ENCODE peak calls at places on chromosomes 13 and 19, in six cellular contexts. One of them, this sample, is unnamed.

GRCh38 chr13:61592489-61592888 is 176.8 kb upstream of the PCDH20 start:
- DNase-seq in effector memory CD4-positive, alpha-beta T cell: no peak
- DNase-seq in colonic mucosa: no peak
- DNase-seq in choroid plexus epithelial cell: no peak
- DNase-seq in OCI-LY7: no peak
- DNase-seq in ascending aorta: no peak
- DNase-seq in this sample: no peak

GRCh38 chr19:35752746-35753350 is 4.0 kb downstream of the HSPB6 start:
- DNase-seq in effector memory CD4-positive, alpha-beta T cell: no peak
- DNase-seq in colonic mucosa: no peak
- DNase-seq in choroid plexus epithelial cell: no peak
- DNase-seq in OCI-LY7: no peak
- DNase-seq in ascending aorta: no peak
- DNase-seq in this sample: no peak

GRCh38 chr13:37369618-37370017 is 228.9 kb downstream of the POSTN start:
- DNase-seq in effector memory CD4-positive, alpha-beta T cell: no peak
- DNase-seq in colonic mucosa: no peak
- DNase-seq in choroid plexus epithelial cell: peak
- DNase-seq in OCI-LY7: no peak
- DNase-seq in ascending aorta: no peak
- DNase-seq in this sample: no peak

GRCh38 chr13:51002736-51003135 is 93.1 kb downstream of the RNASEH2B start:
- DNase-seq in effector memory CD4-positive, alpha-beta T cell: no peak
- DNase-seq in colonic mucosa: no peak
- DNase-seq in choroid plexus epithelial cell: no peak
- DNase-seq in OCI-LY7: no peak
- DNase-seq in ascending aorta: no peak
- DNase-seq in this sample: no peak

GRCh38 chr19:30096596-30097370 is 154.7 kb downstream of the URI1 start:
- DNase-seq in effector memory CD4-positive, alpha-beta T cell: no peak
- DNase-seq in colonic mucosa: no peak
- DNase-seq in choroid plexus epithelial cell: no peak
- DNase-seq in OCI-LY7: no peak
- DNase-seq in ascending aorta: no peak
- DNase-seq in this sample: no peak

GRCh38 chr19:5932146-5932545 is 18.1 kb downstream of the CAPS start:
- DNase-seq in effector memory CD4-positive, alpha-beta T cell: no peak
- DNase-seq in colonic mucosa: no peak
- DNase-seq in choroid plexus epithelial cell: no peak
- DNase-seq in OCI-LY7: no peak
- DNase-seq in ascending aorta: no peak
- DNase-seq in this sample: no peak

GRCh38 chr19:6521718-6522646 is 8.8 kb upstream of the TNFSF9 start:
- DNase-seq in effector memory CD4-positive, alpha-beta T cell: peak
- DNase-seq in colonic mucosa: no peak
- DNase-seq in choroid plexus epithelial cell: no peak
- DNase-seq in OCI-LY7: peak
- DNase-seq in ascending aorta: no peak
- DNase-seq in this sample: no peak

GRCh38 chr13:109383683-109384082 is 402.7 kb downstream of the IRS2 start:
- DNase-seq in effector memory CD4-positive, alpha-beta T cell: no peak
- DNase-seq in colonic mucosa: no peak
- DNase-seq in choroid plexus epithelial cell: peak
- DNase-seq in OCI-LY7: no peak
- DNase-seq in ascending aorta: no peak
- DNase-seq in this sample: no peak

GRCh38 chr13:24923305-24923640 is 159.3 kb downstream of the RNF17 start:
- DNase-seq in effector memory CD4-positive, alpha-beta T cell: no peak
- DNase-seq in colonic mucosa: no peak
- DNase-seq in choroid plexus epithelial cell: peak
- DNase-seq in OCI-LY7: peak
- DNase-seq in ascending aorta: no peak
- DNase-seq in this sample: no peak

GRCh38 chr19:3463039-3463958 is 17.0 kb downstream of the SMIM24 start:
- DNase-seq in effector memory CD4-positive, alpha-beta T cell: no peak
- DNase-seq in colonic mucosa: no peak
- DNase-seq in choroid plexus epithelial cell: no peak
- DNase-seq in OCI-LY7: no peak
- DNase-seq in ascending aorta: no peak
- DNase-seq in this sample: no peak

GRCh38 chr13:50646070-50646469 is 197.4 kb downstream of the DLEU7 start:
- DNase-seq in effector memory CD4-positive, alpha-beta T cell: no peak
- DNase-seq in colonic mucosa: no peak
- DNase-seq in choroid plexus epithelial cell: no peak
- DNase-seq in OCI-LY7: no peak
- DNase-seq in ascending aorta: no peak
- DNase-seq in this sample: no peak

GRCh38 chr13:101706651-101707050 is 254.2 kb downstream of the ITGBL1 start:
- DNase-seq in effector memory CD4-positive, alpha-beta T cell: no peak
- DNase-seq in colonic mucosa: no peak
- DNase-seq in choroid plexus epithelial cell: peak
- DNase-seq in OCI-LY7: no peak
- DNase-seq in ascending aorta: no peak
- DNase-seq in this sample: peak

GRCh38 chr19:3852614-3853254 is 16.1 kb downstream of the ZFR2 start:
- DNase-seq in effector memory CD4-positive, alpha-beta T cell: peak
- DNase-seq in colonic mucosa: peak
- DNase-seq in choroid plexus epithelial cell: peak
- DNase-seq in OCI-LY7: peak
- DNase-seq in ascending aorta: no peak
- DNase-seq in this sample: no peak

GRCh38 chr13:24185591-24186232 is 25.2 kb downstream of the SPATA13 start:
- DNase-seq in effector memory CD4-positive, alpha-beta T cell: no peak
- DNase-seq in colonic mucosa: no peak
- DNase-seq in choroid plexus epithelial cell: peak
- DNase-seq in OCI-LY7: no peak
- DNase-seq in ascending aorta: no peak
- DNase-seq in this sample: no peak

GRCh38 chr13:110280231-110280813 is 26.6 kb downstream of the COL4A1 start:
- DNase-seq in effector memory CD4-positive, alpha-beta T cell: no peak
- DNase-seq in colonic mucosa: no peak
- DNase-seq in choroid plexus epithelial cell: no peak
- DNase-seq in OCI-LY7: no peak
- DNase-seq in ascending aorta: no peak
- DNase-seq in this sample: no peak

GRCh38 chr13:93249259-93249917 is 22.8 kb downstream of the GPC6 start:
- DNase-seq in effector memory CD4-positive, alpha-beta T cell: no peak
- DNase-seq in colonic mucosa: no peak
- DNase-seq in choroid plexus epithelial cell: peak
- DNase-seq in OCI-LY7: no peak
- DNase-seq in ascending aorta: no peak
- DNase-seq in this sample: no peak

GRCh38 chr13:104657196-104657595 is 1591.0 kb upstream of the SLC10A2 start:
- DNase-seq in effector memory CD4-positive, alpha-beta T cell: no peak
- DNase-seq in colonic mucosa: no peak
- DNase-seq in choroid plexus epithelial cell: no peak
- DNase-seq in OCI-LY7: no peak
- DNase-seq in ascending aorta: no peak
- DNase-seq in this sample: no peak

GRCh38 chr19:12774588-12775555 is at the start of gene HOOK2:
- DNase-seq in effector memory CD4-positive, alpha-beta T cell: peak
- DNase-seq in colonic mucosa: peak
- DNase-seq in choroid plexus epithelial cell: no peak
- DNase-seq in OCI-LY7: no peak
- DNase-seq in ascending aorta: no peak
- DNase-seq in this sample: no peak

GRCh38 chr13:44148159-44148929 is 225.3 kb upstream of the SERP2 start:
- DNase-seq in effector memory CD4-positive, alpha-beta T cell: no peak
- DNase-seq in colonic mucosa: no peak
- DNase-seq in choroid plexus epithelial cell: no peak
- DNase-seq in OCI-LY7: no peak
- DNase-seq in ascending aorta: no peak
- DNase-seq in this sample: no peak

GRCh38 chr19:401836-402535 is 7.0 kb downstream of the C2CD4C start:
- DNase-seq in effector memory CD4-positive, alpha-beta T cell: no peak
- DNase-seq in colonic mucosa: no peak
- DNase-seq in choroid plexus epithelial cell: no peak
- DNase-seq in OCI-LY7: no peak
- DNase-seq in ascending aorta: no peak
- DNase-seq in this sample: no peak

GRCh38 chr13:94061316-94061715 is 418.2 kb downstream of the DCT start:
- DNase-seq in effector memory CD4-positive, alpha-beta T cell: no peak
- DNase-seq in colonic mucosa: no peak
- DNase-seq in choroid plexus epithelial cell: peak
- DNase-seq in OCI-LY7: no peak
- DNase-seq in ascending aorta: no peak
- DNase-seq in this sample: no peak

GRCh38 chr13:75908137-75908536 is 272.0 kb downstream of the LMO7 start:
- DNase-seq in effector memory CD4-positive, alpha-beta T cell: no peak
- DNase-seq in colonic mucosa: peak
- DNase-seq in choroid plexus epithelial cell: no peak
- DNase-seq in OCI-LY7: no peak
- DNase-seq in ascending aorta: no peak
- DNase-seq in this sample: no peak

GRCh38 chr19:47508721-47509120 is 6.1 kb downstream of the NAPA start:
- DNase-seq in effector memory CD4-positive, alpha-beta T cell: no peak
- DNase-seq in colonic mucosa: no peak
- DNase-seq in choroid plexus epithelial cell: no peak
- DNase-seq in OCI-LY7: no peak
- DNase-seq in ascending aorta: no peak
- DNase-seq in this sample: no peak

GRCh38 chr19:47506459-47506858 is 8.4 kb downstream of the NAPA start:
- DNase-seq in effector memory CD4-positive, alpha-beta T cell: no peak
- DNase-seq in colonic mucosa: no peak
- DNase-seq in choroid plexus epithelial cell: no peak
- DNase-seq in OCI-LY7: no peak
- DNase-seq in ascending aorta: no peak
- DNase-seq in this sample: no peak

GRCh38 chr19:47507924-47508553 is 6.8 kb downstream of the NAPA start:
- DNase-seq in effector memory CD4-positive, alpha-beta T cell: no peak
- DNase-seq in colonic mucosa: no peak
- DNase-seq in choroid plexus epithelial cell: peak
- DNase-seq in OCI-LY7: no peak
- DNase-seq in ascending aorta: no peak
- DNase-seq in this sample: no peak

GRCh38 chr19:47505506-47505905 is 9.4 kb downstream of the NAPA start:
- DNase-seq in effector memory CD4-positive, alpha-beta T cell: no peak
- DNase-seq in colonic mucosa: no peak
- DNase-seq in choroid plexus epithelial cell: no peak
- DNase-seq in OCI-LY7: no peak
- DNase-seq in ascending aorta: no peak
- DNase-seq in this sample: no peak

DNA sequence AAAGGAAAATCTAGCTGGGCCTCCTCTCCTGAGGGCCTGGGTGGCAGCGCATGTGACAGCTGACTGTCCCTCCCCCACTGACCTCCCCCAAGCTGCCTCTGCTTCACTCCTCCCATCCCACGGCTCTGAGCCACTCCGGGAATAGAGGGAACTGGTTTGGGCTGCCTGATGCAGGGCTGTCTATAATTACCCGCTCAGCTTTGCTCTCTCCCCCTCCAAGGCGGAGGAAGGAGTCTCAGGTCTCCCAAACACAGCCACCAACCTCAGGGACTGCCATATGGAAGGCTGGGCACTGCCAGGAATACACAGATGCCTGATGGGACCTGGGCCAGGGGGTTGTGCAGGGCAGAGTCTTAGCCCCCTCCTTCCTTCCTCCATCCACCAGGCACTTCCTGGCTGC is 7.8 kb downstream of the NAPA start:
- DNase-seq in effector memory CD4-positive, alpha-beta T cell: no peak
- DNase-seq in colonic mucosa: no peak
- DNase-seq in choroid plexus epithelial cell: no peak
- DNase-seq in OCI-LY7: no peak
- DNase-seq in ascending aorta: no peak
- DNase-seq in this sample: no peak
- H3K4me3 ChIP-seq in effector memory CD4-positive, alpha-beta T cell: no peak
- H3K4me3 ChIP-seq in colonic mucosa: no peak
- H3K4me3 ChIP-seq in choroid plexus epithelial cell: no peak
- H3K4me3 ChIP-seq in OCI-LY7: no peak
- H3K4me3 ChIP-seq in ascending aorta: no peak
- H3K4me3 ChIP-seq in this sample: no peak

GRCh38 chr19:49814010-49814409 is 918 bp upstream of the FUZ start:
- DNase-seq in effector memory CD4-positive, alpha-beta T cell: no peak
- DNase-seq in colonic mucosa: no peak
- DNase-seq in choroid plexus epithelial cell: no peak
- DNase-seq in OCI-LY7: no peak
- DNase-seq in ascending aorta: no peak
- DNase-seq in this sample: no peak

GRCh38 chr19:49818691-49819331 is 722 bp downstream of the MED25 start:
- DNase-seq in effector memory CD4-positive, alpha-beta T cell: no peak
- DNase-seq in colonic mucosa: no peak
- DNase-seq in choroid plexus epithelial cell: no peak
- DNase-seq in OCI-LY7: peak
- DNase-seq in ascending aorta: no peak
- DNase-seq in this sample: no peak

GRCh38 chr19:49812997-49813861 is at the start of gene FUZ:
- DNase-seq in effector memory CD4-positive, alpha-beta T cell: peak
- DNase-seq in colonic mucosa: peak
- DNase-seq in choroid plexus epithelial cell: peak
- DNase-seq in OCI-LY7: peak
- DNase-seq in ascending aorta: peak
- DNase-seq in this sample: peak

GRCh38 chr19:49817964-49818690 is at the start of gene MED25:
- DNase-seq in effector memory CD4-positive, alpha-beta T cell: peak
- DNase-seq in colonic mucosa: peak
- DNase-seq in choroid plexus epithelial cell: peak
- DNase-seq in OCI-LY7: peak
- DNase-seq in ascending aorta: peak
- DNase-seq in this sample: peak

GRCh38 chr19:49816616-49817015 is 1.5 kb upstream of the MED25 start:
- DNase-seq in effector memory CD4-positive, alpha-beta T cell: no peak
- DNase-seq in colonic mucosa: no peak
- DNase-seq in choroid plexus epithelial cell: no peak
- DNase-seq in OCI-LY7: no peak
- DNase-seq in ascending aorta: no peak
- DNase-seq in this sample: no peak
- H3K4me3 ChIP-seq in effector memory CD4-positive, alpha-beta T cell: no peak
- H3K4me3 ChIP-seq in colonic mucosa: no peak
- H3K4me3 ChIP-seq in choroid plexus epithelial cell: no peak
- H3K4me3 ChIP-seq in OCI-LY7: peak
- H3K4me3 ChIP-seq in ascending aorta: peak
- H3K4me3 ChIP-seq in this sample: no peak

GRCh38 chr19:11577451-11578341 is at the start of gene ACP5:
- DNase-seq in effector memory CD4-positive, alpha-beta T cell: no peak
- DNase-seq in colonic mucosa: no peak
- DNase-seq in choroid plexus epithelial cell: no peak
- DNase-seq in OCI-LY7: peak
- DNase-seq in ascending aorta: no peak
- DNase-seq in this sample: no peak
- H3K4me3 ChIP-seq in effector memory CD4-positive, alpha-beta T cell: peak
- H3K4me3 ChIP-seq in colonic mucosa: peak
- H3K4me3 ChIP-seq in choroid plexus epithelial cell: peak
- H3K4me3 ChIP-seq in OCI-LY7: peak
- H3K4me3 ChIP-seq in ascending aorta: peak
- H3K4me3 ChIP-seq in this sample: no peak

DNA sequence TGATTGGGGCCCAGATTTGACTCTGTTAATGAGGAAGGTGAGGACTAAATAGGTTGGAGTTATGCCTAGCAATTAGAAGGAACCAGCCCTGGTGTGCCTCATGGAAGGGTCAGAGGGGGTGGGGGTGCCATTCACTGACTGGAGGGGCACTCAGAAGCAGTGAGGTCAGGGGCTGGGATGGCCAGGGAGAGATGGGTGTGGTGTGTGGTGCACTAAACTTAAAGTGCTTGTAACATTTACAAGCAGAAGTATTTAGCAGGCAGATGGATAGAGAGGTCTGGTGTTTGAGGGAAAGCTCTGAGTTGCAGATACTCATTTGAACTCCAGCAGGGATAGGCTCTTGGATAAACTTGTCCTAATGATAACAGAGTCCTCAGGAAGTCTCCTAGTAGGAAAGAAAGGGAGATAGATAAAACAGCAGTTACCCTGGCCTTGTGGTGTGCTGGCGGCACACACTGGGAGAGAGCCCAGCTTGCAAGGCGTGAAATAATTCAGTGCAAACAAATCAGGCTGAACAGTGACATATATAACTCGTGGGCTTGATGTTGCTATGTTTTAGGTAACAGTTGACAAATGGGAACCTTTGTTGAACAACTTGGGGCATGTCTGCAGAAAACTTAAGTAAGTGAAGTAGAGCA is 20.0 kb upstream of the UPF3A start:
- DNase-seq in effector memory CD4-positive, alpha-beta T cell: no peak
- DNase-seq in colonic mucosa: no peak
- DNase-seq in choroid plexus epithelial cell: no peak
- DNase-seq in OCI-LY7: no peak
- DNase-seq in ascending aorta: no peak
- DNase-seq in this sample: no peak
- H3K4me3 ChIP-seq in effector memory CD4-positive, alpha-beta T cell: no peak
- H3K4me3 ChIP-seq in colonic mucosa: no peak
- H3K4me3 ChIP-seq in choroid plexus epithelial cell: no peak
- H3K4me3 ChIP-seq in OCI-LY7: no peak
- H3K4me3 ChIP-seq in ascending aorta: no peak
- H3K4me3 ChIP-seq in this sample: no peak